ENCODE peak calls at places on chromosomes 3 and 15, in six cellular contexts. One of them, this sample, is unnamed.

GRCh38 chr3:175258763-175259162 is 399.6 kb downstream of the NAALADL2 start:
- DNase-seq in stomach: peak; percentile 30
- DNase-seq in AG04449: no peak
- DNase-seq in fibroblast of the aortic adventitia: no peak
- DNase-seq in gastrocnemius medialis: no peak
- DNase-seq in colonic mucosa: no peak
- DNase-seq in this sample: no peak

GRCh38 chr15:99158626-99159412 is 53.9 kb downstream of the SYNM start:
- DNase-seq in stomach: no peak
- DNase-seq in AG04449: no peak
- DNase-seq in fibroblast of the aortic adventitia: no peak
- DNase-seq in gastrocnemius medialis: no peak
- DNase-seq in colonic mucosa: no peak
- DNase-seq in this sample: no peak

GRCh38 chr3:66336358-66336766 is 115.6 kb downstream of the SLC25A26 start:
- DNase-seq in stomach: no peak
- DNase-seq in AG04449: peak; percentile 51
- DNase-seq in fibroblast of the aortic adventitia: peak; percentile 91
- DNase-seq in gastrocnemius medialis: no peak
- DNase-seq in colonic mucosa: no peak
- DNase-seq in this sample: no peak

GRCh38 chr3:117102441-117102840 is 392.9 kb downstream of the TUSC7 start:
- DNase-seq in stomach: no peak
- DNase-seq in AG04449: no peak
- DNase-seq in fibroblast of the aortic adventitia: no peak
- DNase-seq in gastrocnemius medialis: no peak
- DNase-seq in colonic mucosa: no peak
- DNase-seq in this sample: no peak

GRCh38 chr15:32100286-32100685 is 70.0 kb downstream of the CHRNA7 start:
- DNase-seq in stomach: no peak
- DNase-seq in AG04449: no peak
- DNase-seq in fibroblast of the aortic adventitia: no peak
- DNase-seq in gastrocnemius medialis: no peak
- DNase-seq in colonic mucosa: no peak
- DNase-seq in this sample: no peak

GRCh38 chr15:88684345-88684744 is 45.5 kb downstream of the ISG20 start:
- DNase-seq in stomach: no peak
- DNase-seq in AG04449: no peak
- DNase-seq in fibroblast of the aortic adventitia: no peak
- DNase-seq in gastrocnemius medialis: no peak
- DNase-seq in colonic mucosa: no peak
- DNase-seq in this sample: no peak

GRCh38 chr3:187082976-187083375 is 56.3 kb downstream of the RPL39L start:
- DNase-seq in stomach: no peak
- DNase-seq in AG04449: no peak
- DNase-seq in fibroblast of the aortic adventitia: no peak
- DNase-seq in gastrocnemius medialis: no peak
- DNase-seq in colonic mucosa: no peak
- DNase-seq in this sample: no peak

GRCh38 chr3:16369885-16370284 is 104.9 kb downstream of the OXNAD1 start:
- DNase-seq in stomach: no peak
- DNase-seq in AG04449: no peak
- DNase-seq in fibroblast of the aortic adventitia: no peak
- DNase-seq in gastrocnemius medialis: no peak
- DNase-seq in colonic mucosa: no peak
- DNase-seq in this sample: no peak

GRCh38 chr15:71202712-71203111 is 87.4 kb downstream of the THSD4 start:
- DNase-seq in stomach: no peak
- DNase-seq in AG04449: no peak
- DNase-seq in fibroblast of the aortic adventitia: no peak
- DNase-seq in gastrocnemius medialis: no peak
- DNase-seq in colonic mucosa: no peak
- DNase-seq in this sample: no peak

GRCh38 chr3:46334911-46335478 is 18.9 kb upstream of the CCR2 start:
- DNase-seq in stomach: no peak
- DNase-seq in AG04449: peak; percentile 53
- DNase-seq in fibroblast of the aortic adventitia: peak; percentile 73
- DNase-seq in gastrocnemius medialis: no peak
- DNase-seq in colonic mucosa: no peak
- DNase-seq in this sample: no peak

GRCh38 chr3:118938183-118938961 is 96.3 kb downstream of the IGSF11 start:
- DNase-seq in stomach: no peak
- DNase-seq in AG04449: no peak
- DNase-seq in fibroblast of the aortic adventitia: no peak
- DNase-seq in gastrocnemius medialis: no peak
- DNase-seq in colonic mucosa: no peak
- DNase-seq in this sample: no peak

GRCh38 chr15:31378363-31378903 is 51.8 kb downstream of the KLF13 start:
- DNase-seq in stomach: no peak
- DNase-seq in AG04449: no peak
- DNase-seq in fibroblast of the aortic adventitia: no peak
- DNase-seq in gastrocnemius medialis: no peak
- DNase-seq in colonic mucosa: no peak
- DNase-seq in this sample: no peak

GRCh38 chr15:61169904-61170695 is 59.0 kb downstream of the RORA start:
- DNase-seq in stomach: no peak
- DNase-seq in AG04449: no peak
- DNase-seq in fibroblast of the aortic adventitia: no peak
- DNase-seq in gastrocnemius medialis: no peak
- DNase-seq in colonic mucosa: no peak
- DNase-seq in this sample: no peak

GRCh38 chr15:92429378-92430066 is 35.8 kb downstream of the ST8SIA2 start:
- DNase-seq in stomach: no peak
- DNase-seq in AG04449: peak; percentile 42
- DNase-seq in fibroblast of the aortic adventitia: peak; percentile 20
- DNase-seq in gastrocnemius medialis: no peak
- DNase-seq in colonic mucosa: no peak
- DNase-seq in this sample: no peak

GRCh38 chr3:44962606-44963393 is 13.2 kb downstream of the ZDHHC3 start:
- DNase-seq in stomach: no peak
- DNase-seq in AG04449: peak; percentile 19
- DNase-seq in fibroblast of the aortic adventitia: no peak
- DNase-seq in gastrocnemius medialis: no peak
- DNase-seq in colonic mucosa: no peak
- DNase-seq in this sample: no peak

GRCh38 chr15:70763950-70764730 is 782 bp upstream of the UACA start:
- DNase-seq in stomach: no peak
- DNase-seq in AG04449: no peak
- DNase-seq in fibroblast of the aortic adventitia: no peak
- DNase-seq in gastrocnemius medialis: no peak
- DNase-seq in colonic mucosa: peak; percentile 59
- DNase-seq in this sample: no peak

GRCh38 chr3:134481166-134481565 is 4.6 kb downstream of the ANAPC13 start:
- DNase-seq in stomach: no peak
- DNase-seq in AG04449: no peak
- DNase-seq in fibroblast of the aortic adventitia: no peak
- DNase-seq in gastrocnemius medialis: no peak
- DNase-seq in colonic mucosa: no peak
- DNase-seq in this sample: no peak

GRCh38 chr3:41653575-41654239 is 308.2 kb downstream of the ULK4 start:
- DNase-seq in stomach: no peak
- DNase-seq in AG04449: no peak
- DNase-seq in fibroblast of the aortic adventitia: no peak
- DNase-seq in gastrocnemius medialis: no peak
- DNase-seq in colonic mucosa: no peak
- DNase-seq in this sample: no peak

GRCh38 chr15:37733628-37734027 is 200.8 kb upstream of the TMCO5A start:
- DNase-seq in stomach: no peak
- DNase-seq in AG04449: peak; percentile 5
- DNase-seq in fibroblast of the aortic adventitia: peak; percentile 3
- DNase-seq in gastrocnemius medialis: no peak
- DNase-seq in colonic mucosa: no peak
- DNase-seq in this sample: no peak

GRCh38 chr3:43670635-43671522 is 19.9 kb upstream of the ABHD5 start:
- DNase-seq in stomach: no peak
- DNase-seq in AG04449: no peak
- DNase-seq in fibroblast of the aortic adventitia: no peak
- DNase-seq in gastrocnemius medialis: no peak
- DNase-seq in colonic mucosa: no peak
- DNase-seq in this sample: no peak

GRCh38 chr3:101995371-101996046 is 146.2 kb downstream of the NFKBIZ start:
- DNase-seq in stomach: no peak
- DNase-seq in AG04449: peak; percentile 36
- DNase-seq in fibroblast of the aortic adventitia: peak; percentile 25
- DNase-seq in gastrocnemius medialis: no peak
- DNase-seq in colonic mucosa: no peak
- DNase-seq in this sample: no peak

GRCh38 chr3:30084971-30085403 is 521.4 kb upstream of the TGFBR2 start:
- DNase-seq in stomach: no peak
- DNase-seq in AG04449: no peak
- DNase-seq in fibroblast of the aortic adventitia: no peak
- DNase-seq in gastrocnemius medialis: no peak
- DNase-seq in colonic mucosa: no peak
- DNase-seq in this sample: no peak

GRCh38 chr3:40292637-40293036 is 16.9 kb upstream of the EIF1B start:
- DNase-seq in stomach: no peak
- DNase-seq in AG04449: no peak
- DNase-seq in fibroblast of the aortic adventitia: no peak
- DNase-seq in gastrocnemius medialis: no peak
- DNase-seq in colonic mucosa: no peak
- DNase-seq in this sample: no peak

GRCh38 chr3:63968612-63969350 is 54.5 kb downstream of the PSMD6 start:
- DNase-seq in stomach: no peak
- DNase-seq in AG04449: no peak
- DNase-seq in fibroblast of the aortic adventitia: peak; percentile 28
- DNase-seq in gastrocnemius medialis: no peak
- DNase-seq in colonic mucosa: no peak
- DNase-seq in this sample: no peak

GRCh38 chr3:63966007-63966406 is 53.8 kb upstream of the SCAANT1 start:
- DNase-seq in stomach: no peak
- DNase-seq in AG04449: no peak
- DNase-seq in fibroblast of the aortic adventitia: no peak
- DNase-seq in gastrocnemius medialis: no peak
- DNase-seq in colonic mucosa: no peak
- DNase-seq in this sample: no peak

GRCh38 chr3:63964287-63965073 is 52.3 kb upstream of the SCAANT1 start:
- DNase-seq in stomach: no peak
- DNase-seq in AG04449: no peak
- DNase-seq in fibroblast of the aortic adventitia: no peak
- DNase-seq in gastrocnemius medialis: no peak
- DNase-seq in colonic mucosa: peak; percentile 30
- DNase-seq in this sample: no peak

GRCh38 chr3:63967675-63968611 is 55.4 kb downstream of the PSMD6 start:
- DNase-seq in stomach: no peak
- DNase-seq in AG04449: no peak
- DNase-seq in fibroblast of the aortic adventitia: peak; percentile 69
- DNase-seq in gastrocnemius medialis: no peak
- DNase-seq in colonic mucosa: peak; percentile 73
- DNase-seq in this sample: peak; percentile 30

GRCh38 chr3:63966871-63967270 is 54.7 kb upstream of the SCAANT1 start:
- DNase-seq in stomach: no peak
- DNase-seq in AG04449: no peak
- DNase-seq in fibroblast of the aortic adventitia: no peak
- DNase-seq in gastrocnemius medialis: no peak
- DNase-seq in colonic mucosa: peak; percentile 39
- DNase-seq in this sample: no peak
- H3K4me3 ChIP-seq in stomach: no peak overlapping the region
- H3K4me3 ChIP-seq in AG04449: no peak overlapping the region
- H3K4me3 ChIP-seq in fibroblast of the aortic adventitia: no peak overlapping the region
- H3K4me3 ChIP-seq in gastrocnemius medialis: no peak overlapping the region
- H3K4me3 ChIP-seq in colonic mucosa: no peak overlapping the region
- H3K4me3 ChIP-seq in this sample: no peak overlapping the region

GRCh38 chr3:89851974-89852621 is 744.7 kb downstream of the EPHA3 start:
- DNase-seq in stomach: peak; percentile 45
- DNase-seq in AG04449: no peak
- DNase-seq in fibroblast of the aortic adventitia: peak; percentile 5
- DNase-seq in gastrocnemius medialis: no peak
- DNase-seq in colonic mucosa: peak; percentile 31
- DNase-seq in this sample: no peak
- TF ChIP-seq CTCF in stomach: no peak
- TF ChIP-seq CTCF in AG04449: no peak
- TF ChIP-seq CTCF in fibroblast of the aortic adventitia: peak; percentile 30
- TF ChIP-seq CTCF in gastrocnemius medialis: no peak
- TF ChIP-seq CTCF in colonic mucosa: peak; percentile 41
- TF ChIP-seq CTCF in this sample: peak; percentile 55

GRCh38 chr3:98039322-98040024 is 4.4 kb upstream of the GABRR3 start:
- DNase-seq in stomach: peak; percentile 59
- DNase-seq in AG04449: peak; percentile 56
- DNase-seq in fibroblast of the aortic adventitia: peak; percentile 91
- DNase-seq in gastrocnemius medialis: peak; percentile 4
- DNase-seq in colonic mucosa: peak; percentile 58
- DNase-seq in this sample: peak; percentile 14

GRCh38 chr3:98041350-98041749 is 6.2 kb upstream of the GABRR3 start:
- DNase-seq in stomach: no peak
- DNase-seq in AG04449: no peak
- DNase-seq in fibroblast of the aortic adventitia: no peak
- DNase-seq in gastrocnemius medialis: no peak
- DNase-seq in colonic mucosa: no peak
- DNase-seq in this sample: no peak

GRCh38 chr3:98038241-98038640 is 3.1 kb upstream of the GABRR3 start:
- DNase-seq in stomach: no peak
- DNase-seq in AG04449: no peak
- DNase-seq in fibroblast of the aortic adventitia: peak; percentile 4
- DNase-seq in gastrocnemius medialis: no peak
- DNase-seq in colonic mucosa: no peak
- DNase-seq in this sample: no peak

GRCh38 chr3:98035208-98035607 is at the start of gene GABRR3:
- DNase-seq in stomach: no peak
- DNase-seq in AG04449: no peak
- DNase-seq in fibroblast of the aortic adventitia: no peak
- DNase-seq in gastrocnemius medialis: no peak
- DNase-seq in colonic mucosa: no peak
- DNase-seq in this sample: no peak

DNA sequence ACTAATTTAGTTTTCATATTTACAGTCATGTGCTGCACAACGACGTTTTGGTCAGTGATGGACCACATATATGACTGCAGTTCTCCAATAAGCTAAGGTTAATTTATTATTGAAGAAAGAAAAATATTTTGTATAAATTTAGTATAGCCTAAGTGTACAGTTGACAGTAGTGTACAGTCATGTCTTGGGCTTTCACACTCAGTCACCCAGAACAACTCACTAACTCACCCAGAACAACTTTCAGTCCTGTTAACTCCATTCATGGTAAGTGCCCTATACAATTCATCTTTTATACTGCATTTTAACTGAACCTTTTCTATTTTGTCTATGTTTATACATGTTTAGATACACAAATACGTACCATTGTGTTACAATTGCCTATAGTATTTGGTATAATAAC is 3.8 kb upstream of the GABRR3 start:
- DNase-seq in stomach: no peak
- DNase-seq in AG04449: no peak
- DNase-seq in fibroblast of the aortic adventitia: no peak
- DNase-seq in gastrocnemius medialis: no peak
- DNase-seq in colonic mucosa: no peak
- DNase-seq in this sample: no peak
- H3K4me3 ChIP-seq in stomach: no peak overlapping the region
- H3K4me3 ChIP-seq in AG04449: no peak overlapping the region
- H3K4me3 ChIP-seq in fibroblast of the aortic adventitia: no peak overlapping the region
- H3K4me3 ChIP-seq in gastrocnemius medialis: no peak overlapping the region
- H3K4me3 ChIP-seq in colonic mucosa: no peak overlapping the region
- H3K4me3 ChIP-seq in this sample: no peak overlapping the region

DNA sequence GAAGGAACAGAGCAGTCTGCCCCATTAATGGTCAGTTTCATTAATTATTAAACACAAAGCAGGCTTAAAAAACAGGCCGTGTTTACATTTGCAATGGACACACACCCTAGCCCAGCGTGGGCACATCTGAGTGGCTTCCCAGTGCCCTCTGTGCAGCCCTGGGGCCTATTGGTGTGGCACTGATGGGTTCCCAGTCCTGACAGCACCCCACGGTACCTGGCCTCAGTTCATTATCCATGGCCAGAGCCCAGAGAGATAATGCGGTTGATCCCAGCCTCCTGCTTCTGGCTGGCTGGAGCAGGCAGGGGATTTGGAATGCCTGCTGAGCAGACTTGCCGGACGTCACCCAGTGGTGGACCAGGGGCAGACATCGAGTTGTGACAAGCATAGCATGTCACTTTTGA is 110.5 kb upstream of the ABHD17C start:
- DNase-seq in stomach: peak; percentile 31
- DNase-seq in AG04449: no peak
- DNase-seq in fibroblast of the aortic adventitia: no peak
- DNase-seq in gastrocnemius medialis: no peak
- DNase-seq in colonic mucosa: no peak
- DNase-seq in this sample: no peak
- TF ChIP-seq CTCF in stomach: no peak
- TF ChIP-seq CTCF in AG04449: no peak
- TF ChIP-seq CTCF in fibroblast of the aortic adventitia: no peak
- TF ChIP-seq CTCF in gastrocnemius medialis: no peak
- TF ChIP-seq CTCF in colonic mucosa: no peak
- TF ChIP-seq CTCF in this sample: peak; percentile 21